ENCODE peak calls at places on chromosomes 3 and 15, in five cellular contexts. U is GM23338, F is endothelial cell of umbilical vein, J is Panc1, X is stomach. S is an unnamed sample.

GRCh38 chr15:80275946-80276345 is 23.9 kb upstream of the CTXND1 start:
- DNase-seq in U (no peak), F (no peak), J (no peak), X (no peak), S (no peak)

GRCh38 chr3:149179225-149179624 is 42.4 kb downstream of the CP start:
- DNase-seq in U (no peak), F (peak), J (peak), X (no peak), S (no peak)

GRCh38 chr3:45890405-45890804 is 4.1 kb downstream of the CCR9 start:
- DNase-seq in U (no peak), F (no peak), J (no peak), X (no peak), S (no peak)

GRCh38 chr3:52854013-52854412 is 19.2 kb upstream of the MUSTN1 start:
- DNase-seq in U (peak), F (no peak), J (no peak), X (no peak), S (no peak)

GRCh38 chr15:74655424-74655823 is 39.8 kb downstream of the CLK3 start:
- DNase-seq in U (no peak), F (peak), J (no peak), X (no peak), S (no peak)

GRCh38 chr3:124695369-124695768 is 34.9 kb upstream of the UMPS start:
- DNase-seq in U (no peak), F (no peak), J (no peak), X (no peak), S (no peak)

GRCh38 chr15:70503073-70503745 is 260.1 kb downstream of the UACA start:
- DNase-seq in U (no peak), F (no peak), J (no peak), X (no peak), S (no peak)

GRCh38 chr15:85289677-85290365 is 90.6 kb upstream of the AKAP13 start:
- DNase-seq in U (peak), F (peak), J (peak), X (peak), S (no peak)

GRCh38 chr3:110491413-110491812 is 580.2 kb upstream of the NECTIN3 start:
- DNase-seq in U (peak), F (no peak), J (no peak), X (no peak), S (no peak)

GRCh38 chr3:97895216-97895615 is 73.4 kb downstream of the CRYBG3 start:
- DNase-seq in U (no peak), F (no peak), J (no peak), X (no peak), S (no peak)

GRCh38 chr3:123026551-123027291 is 842 bp downstream of the SEMA5B start:
- DNase-seq in U (peak), F (no peak), J (no peak), X (peak), S (peak)

GRCh38 chr3:187725218-187725617 is 20.1 kb downstream of the BCL6 start:
- DNase-seq in U (no peak), F (no peak), J (no peak), X (no peak), S (no peak)

GRCh38 chr3:113287111-113287817 is 75.9 kb downstream of the BOC start:
- DNase-seq in U (no peak), F (peak), J (peak), X (no peak), S (no peak)

GRCh38 chr15:78051622-78052405 is 25.7 kb downstream of the TBC1D2B start:
- DNase-seq in U (no peak), F (peak), J (no peak), X (peak), S (no peak)

GRCh38 chr3:126117786-126118185 is 33.9 kb upstream of the SLC41A3 start:
- DNase-seq in U (no peak), F (no peak), J (no peak), X (no peak), S (no peak)

GRCh38 chr3:138727371-138727770 is 107.4 kb downstream of the PIK3CB start:
- DNase-seq in U (no peak), F (no peak), J (no peak), X (no peak), S (no peak)

GRCh38 chr3:138729279-138729678 is 105.4 kb downstream of the PIK3CB start:
- DNase-seq in U (no peak), F (no peak), J (no peak), X (no peak), S (no peak)

GRCh38 chr3:138726966-138727365 is 107.8 kb downstream of the PIK3CB start:
- DNase-seq in U (no peak), F (no peak), J (no peak), X (no peak), S (no peak)

GRCh38 chr3:138725116-138725515 is 109.6 kb downstream of the PIK3CB start:
- DNase-seq in U (no peak), F (peak), J (no peak), X (no peak), S (no peak)

DNA sequence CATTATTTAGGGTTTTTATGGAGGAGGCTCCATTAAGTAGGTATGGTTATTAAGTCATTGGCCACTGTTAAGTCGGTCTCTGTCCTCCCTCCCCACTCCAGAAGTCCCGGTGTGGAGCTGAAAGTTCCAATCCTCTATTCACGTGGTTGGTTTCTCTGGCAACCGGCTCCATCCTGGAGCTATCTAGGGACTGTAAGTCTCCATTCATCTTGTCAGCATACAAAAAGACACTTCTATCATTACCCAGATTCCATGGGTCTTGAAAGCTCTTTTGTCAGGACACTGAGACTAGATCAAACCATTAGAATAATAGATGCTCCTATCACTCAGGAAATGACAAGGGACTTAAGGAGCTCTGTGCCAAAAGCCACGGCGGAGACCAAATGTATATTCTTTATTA is 110.3 kb downstream of the PIK3CB start:
- DNase-seq in U (peak), F (no peak), J (no peak), X (no peak), S (no peak)
- TF ChIP-seq POLR2AphosphoS5 in U (no peak), F (no peak), J (no peak), X (no peak), S (no peak)

GRCh38 chr3:150675587-150675986 is 28.1 kb downstream of the ERICH6 start:
- DNase-seq in U (peak), F (no peak), J (no peak), X (no peak), S (no peak)

GRCh38 chr3:150680562-150680961 is 23.2 kb downstream of the ERICH6 start:
- DNase-seq in U (no peak), F (no peak), J (no peak), X (no peak), S (no peak)

GRCh38 chr3:150682819-150683218 is 20.9 kb downstream of the ERICH6 start:
- DNase-seq in U (no peak), F (no peak), J (no peak), X (no peak), S (no peak)

GRCh38 chr3:150681037-150681436 is 22.7 kb downstream of the ERICH6 start:
- DNase-seq in U (no peak), F (no peak), J (no peak), X (no peak), S (no peak)
- TF ChIP-seq POLR2AphosphoS5 in U (no peak), F (no peak), J (no peak), X (no peak), S (no peak)

GRCh38 chr3:194871143-194871863 is 185.6 kb downstream of the FAM43A start:
- DNase-seq in U (peak), F (peak), J (no peak), X (peak), S (peak)

GRCh38 chr3:194872669-194872977 is 186.9 kb downstream of the FAM43A start:
- DNase-seq in U (peak), F (peak), J (no peak), X (no peak), S (no peak)

GRCh38 chr3:194874206-194874605 is 188.5 kb downstream of the FAM43A start:
- DNase-seq in U (no peak), F (no peak), J (no peak), X (no peak), S (no peak)

GRCh38 chr3:194870394-194871110 is 184.9 kb downstream of the FAM43A start:
- DNase-seq in U (no peak), F (no peak), J (no peak), X (no peak), S (no peak)

DNA sequence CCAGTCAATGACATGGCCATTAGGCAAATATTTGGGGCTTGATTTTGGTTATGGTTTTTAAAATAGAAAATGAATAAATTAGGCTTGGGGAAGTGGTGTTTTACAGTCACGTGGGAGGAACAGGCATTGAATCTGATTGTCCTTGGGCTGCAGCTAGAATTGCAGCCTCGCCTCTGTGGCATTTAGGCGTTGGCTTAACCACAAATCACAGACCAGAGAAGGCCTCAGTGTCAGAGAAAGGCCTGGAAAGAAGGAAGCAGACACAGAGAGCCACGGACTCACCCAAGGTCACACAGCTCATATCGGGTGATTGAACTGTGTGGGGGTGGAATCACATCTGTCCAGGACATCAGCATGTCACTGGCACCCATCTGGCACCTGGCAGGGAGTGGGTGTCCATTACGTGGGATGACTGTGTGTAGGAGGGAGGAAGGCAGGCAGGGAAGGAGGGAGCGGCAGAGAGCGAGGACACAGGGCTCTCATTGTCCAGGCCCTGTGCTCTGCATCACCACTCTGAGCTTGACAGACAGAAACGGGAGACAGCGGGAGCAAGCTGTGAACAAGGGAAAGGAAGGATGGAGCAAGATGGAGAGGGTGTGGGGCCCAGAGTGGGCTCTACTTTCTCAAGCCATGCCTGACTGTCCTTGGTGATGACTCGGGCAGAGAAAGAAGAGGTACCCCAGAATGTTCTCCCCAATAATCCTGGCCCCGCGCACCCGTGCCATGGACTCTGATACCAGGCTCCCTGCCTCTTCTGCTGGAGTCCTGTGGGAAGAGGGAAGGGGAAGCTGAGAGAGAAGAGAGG is 186.4 kb downstream of the FAM43A start:
- DNase-seq in U (no peak), F (no peak), J (no peak), X (no peak), S (no peak)
- TF ChIP-seq POLR2AphosphoS5 in U (no peak), F (no peak), J (no peak), X (no peak), S (no peak)

GRCh38 chr3:197149528-197149927 is 119.9 kb upstream of the MELTF start:
- DNase-seq in U (no peak), F (no peak), J (no peak), X (no peak), S (no peak)

GRCh38 chr3:197155039-197155438 is 125.4 kb upstream of the MELTF start:
- DNase-seq in U (no peak), F (no peak), J (no peak), X (no peak), S (no peak)

DNA sequence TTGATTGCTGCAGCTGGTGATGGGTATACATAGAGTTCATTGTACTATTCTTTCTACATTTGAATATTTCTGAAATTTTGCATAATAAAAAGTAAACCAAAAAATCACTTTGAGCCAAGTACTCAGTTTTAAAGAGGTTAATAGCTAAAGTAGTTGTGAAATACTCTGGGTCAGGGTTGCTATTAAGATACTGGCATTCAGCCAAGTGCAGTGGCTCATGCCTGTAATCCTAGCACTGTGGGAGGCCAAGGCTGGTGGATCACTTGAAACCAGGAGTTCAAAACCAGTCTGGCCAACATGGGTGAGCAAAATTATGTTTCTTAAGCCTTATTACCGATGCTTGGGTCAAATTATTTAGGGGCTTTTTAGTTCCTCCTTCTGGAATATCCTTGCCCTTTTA is 121.9 kb upstream of the MELTF start:
- DNase-seq in U (no peak), F (no peak), J (no peak), X (peak), S (no peak)
- TF ChIP-seq POLR2AphosphoS5 in U (no peak), F (no peak), J (no peak), X (no peak), S (no peak)

DNA sequence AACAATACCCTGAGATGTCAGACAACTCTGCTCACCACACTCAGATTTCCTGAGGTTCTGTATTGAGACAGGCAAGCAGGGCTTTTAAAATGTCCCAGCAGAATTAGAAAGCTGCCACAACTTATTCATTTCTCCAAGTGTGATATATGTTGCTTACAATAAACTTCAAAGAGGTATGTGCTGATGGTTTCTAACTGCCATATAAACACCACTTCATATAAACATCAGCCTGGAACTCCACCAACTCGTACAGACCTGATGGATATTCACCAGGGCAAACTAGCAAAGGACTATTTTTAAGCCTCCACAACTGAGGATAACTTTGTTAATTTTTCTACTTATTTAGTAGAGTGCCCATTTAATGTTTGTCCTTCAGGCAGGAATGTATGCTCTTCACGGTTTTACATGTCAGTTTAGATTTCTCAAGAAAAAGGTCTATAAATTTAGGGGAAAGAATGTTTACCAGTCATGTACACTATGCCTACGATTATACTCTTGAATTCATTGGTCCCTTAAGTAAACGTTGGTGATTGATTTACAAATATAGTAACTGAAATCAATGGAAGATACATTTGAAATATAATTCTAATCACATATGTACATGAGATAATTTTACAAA is 109.6 kb upstream of the ABI3BP start:
- DNase-seq in U (no peak), F (no peak), J (no peak), X (no peak), S (no peak)
- TF ChIP-seq POLR2AphosphoS5 in U (no peak), F (no peak), J (no peak), X (no peak), S (no peak)